ENCODE peak calls at places on chromosomes 7 and 10, in seven cellular contexts. C, B, Y, W, K, A and P are unnamed samples.

GRCh38 chr10:60960913-60961312 is 16.9 kb upstream of the RHOBTB1 start:
- DNase-seq in C (no peak), B (no peak), Y (no peak), W (no peak), K (no peak), A (no peak), P (no peak)

GRCh38 chr10:57905866-57906265 is 361.8 kb downstream of the IPMK start:
- DNase-seq in C (no peak), B (no peak), Y (no peak), W (no peak), K (no peak), A (no peak), P (no peak)

GRCh38 chr10:47047127-47047504 is 135.9 kb downstream of the PTPN20 start:
- DNase-seq in C (no peak), B (no peak), Y (no peak), W (no peak), K (no peak), A (peak), P (peak)

GRCh38 chr10:49534670-49535381 is 4.1 kb downstream of the ERCC6 start:
- DNase-seq in C (peak), B (no peak), Y (no peak), W (no peak), K (no peak), A (no peak), P (no peak)

GRCh38 chr10:76869931-76870330 is 767.7 kb downstream of the KCNMA1 start:
- DNase-seq in C (no peak), B (no peak), Y (no peak), W (peak), K (no peak), A (no peak), P (no peak)

GRCh38 chr7:11935905-11936304 is 103.9 kb upstream of the THSD7A start:
- DNase-seq in C (no peak), B (no peak), Y (no peak), W (no peak), K (no peak), A (no peak), P (no peak)

GRCh38 chr10:74289956-74290355 is 138.9 kb downstream of the ADK start:
- DNase-seq in C (peak), B (no peak), Y (no peak), W (no peak), K (no peak), A (no peak), P (no peak)

GRCh38 chr7:137032436-137032835 is 164.0 kb downstream of the CHRM2 start:
- DNase-seq in C (peak), B (no peak), Y (no peak), W (no peak), K (no peak), A (no peak), P (no peak)

GRCh38 chr7:44674381-44674780 is 68.0 kb downstream of the OGDH start:
- DNase-seq in C (no peak), B (no peak), Y (no peak), W (no peak), K (no peak), A (peak), P (no peak)

GRCh38 chr7:107579881-107580715 is at the start of gene BCAP29:
- DNase-seq in C (peak), B (no peak), Y (peak), W (peak), K (peak), A (peak), P (peak)

GRCh38 chr7:151704969-151705743 is 171.8 kb downstream of the PRKAG2 start:
- DNase-seq in C (no peak), B (no peak), Y (no peak), W (no peak), K (no peak), A (no peak), P (no peak)

GRCh38 chr7:33771422-33771821 is 133.9 kb upstream of the BMPER start:
- DNase-seq in C (no peak), B (no peak), Y (no peak), W (no peak), K (no peak), A (no peak), P (no peak)

GRCh38 chr10:7184660-7185366 is 226.0 kb downstream of the SFMBT2 start:
- DNase-seq in C (no peak), B (no peak), Y (no peak), W (no peak), K (no peak), A (no peak), P (no peak)

GRCh38 chr10:17077251-17077904 is 52.2 kb downstream of the CUBN start:
- DNase-seq in C (no peak), B (no peak), Y (no peak), W (no peak), K (no peak), A (no peak), P (no peak)

GRCh38 chr10:30197186-30197585 is 137.8 kb upstream of the JCAD start:
- DNase-seq in C (no peak), B (no peak), Y (no peak), W (no peak), K (no peak), A (no peak), P (no peak)

GRCh38 chr7:25624001-25624400 is 395.7 kb upstream of the NPVF start:
- DNase-seq in C (no peak), B (no peak), Y (no peak), W (no peak), K (no peak), A (no peak), P (no peak)

GRCh38 chr10:80136134-80136571 is 3.6 kb downstream of the PLAC9 start:
- DNase-seq in C (peak), B (peak), Y (no peak), W (peak), K (peak), A (peak), P (peak)

GRCh38 chr7:129825005-129825553 is 127.7 kb downstream of the UBE2H start:
- DNase-seq in C (no peak), B (no peak), Y (peak), W (peak), K (peak), A (peak), P (peak)
- H3K27ac ChIP-seq in C (peak), B (peak), Y (no peak), W (peak), K (peak), A (no peak), P (peak)

GRCh38 chr10:3339531-3339950 is 167.0 kb upstream of the PITRM1 start:
- DNase-seq in C (peak), B (no peak), Y (no peak), W (no peak), K (no peak), A (no peak), P (no peak)
- H3K27ac ChIP-seq in C (no peak), B (no peak), Y (no peak), W (no peak), K (no peak), A (no peak), P (no peak)

GRCh38 chr10:132450825-132451505 is 54.0 kb downstream of the PWWP2B start:
- DNase-seq in C (no peak), B (no peak), Y (no peak), W (peak), K (no peak), A (no peak), P (no peak)

GRCh38 chr10:132451506-132452215 is 54.7 kb downstream of the PWWP2B start:
- DNase-seq in C (no peak), B (no peak), Y (no peak), W (peak), K (no peak), A (no peak), P (no peak)

GRCh38 chr10:132453470-132453861 is 56.5 kb downstream of the PWWP2B start:
- DNase-seq in C (no peak), B (no peak), Y (no peak), W (no peak), K (no peak), A (no peak), P (no peak)

GRCh38 chr10:132452651-132453469 is 55.9 kb downstream of the PWWP2B start:
- DNase-seq in C (peak), B (peak), Y (no peak), W (peak), K (peak), A (no peak), P (peak)

DNA sequence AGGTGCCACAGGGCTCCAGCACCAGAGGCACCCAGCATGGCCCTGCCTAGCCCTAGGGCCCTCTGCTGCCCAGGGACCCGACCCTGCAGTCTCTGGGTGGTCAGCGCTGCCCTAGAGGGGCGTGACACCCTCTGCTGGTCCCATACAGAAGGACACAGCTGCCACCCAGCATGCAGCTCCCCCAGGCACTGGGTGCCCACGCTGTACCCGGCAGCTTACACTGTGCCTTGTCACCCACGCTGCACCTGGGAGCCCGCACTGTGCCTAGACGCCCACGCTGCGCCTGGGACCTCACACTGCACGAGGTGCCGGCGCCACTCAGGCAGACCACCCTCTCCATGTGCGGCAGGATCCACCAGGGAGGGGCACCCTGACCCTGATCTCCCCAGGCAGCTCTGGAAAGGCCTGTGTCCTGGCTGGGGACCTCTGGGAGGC is 55.2 kb downstream of the PWWP2B start:
- DNase-seq in C (no peak), B (no peak), Y (no peak), W (peak), K (no peak), A (no peak), P (no peak)
- H3K27ac ChIP-seq in C (no peak), B (no peak), Y (no peak), W (peak), K (no peak), A (no peak), P (peak)

GRCh38 chr10:124639206-124639605 is 105.0 kb downstream of the FAM53B start:
- DNase-seq in C (no peak), B (no peak), Y (no peak), W (peak), K (no peak), A (no peak), P (no peak)

GRCh38 chr10:124637746-124638145 is 106.4 kb downstream of the FAM53B start:
- DNase-seq in C (no peak), B (no peak), Y (no peak), W (peak), K (no peak), A (no peak), P (no peak)

GRCh38 chr10:124639646-124640045 is 104.5 kb downstream of the FAM53B start:
- DNase-seq in C (no peak), B (no peak), Y (no peak), W (peak), K (no peak), A (no peak), P (no peak)

GRCh38 chr10:124636271-124636993 is 107.7 kb downstream of the FAM53B start:
- DNase-seq in C (no peak), B (no peak), Y (no peak), W (peak), K (no peak), A (no peak), P (no peak)

GRCh38 chr10:124637091-124637700 is 107.0 kb downstream of the FAM53B start:
- DNase-seq in C (no peak), B (no peak), Y (no peak), W (peak), K (no peak), A (no peak), P (no peak)
- H3K27ac ChIP-seq in C (no peak), B (no peak), Y (no peak), W (peak), K (no peak), A (no peak), P (no peak)

GRCh38 chr7:27103489-27104226 is 1.2 kb upstream of the HOXA2 start:
- DNase-seq in C (peak), B (no peak), Y (no peak), W (no peak), K (no peak), A (no peak), P (no peak)

GRCh38 chr7:27102578-27103442 is at the start of gene HOXA2:
- DNase-seq in C (peak), B (no peak), Y (no peak), W (no peak), K (no peak), A (no peak), P (no peak)

GRCh38 chr7:27101188-27101905 is 1.1 kb downstream of the HOXA2 start:
- DNase-seq in C (peak), B (no peak), Y (no peak), W (no peak), K (no peak), A (no peak), P (no peak)

GRCh38 chr7:27100601-27101187 is 1.8 kb downstream of the HOXA2 start:
- DNase-seq in C (peak), B (no peak), Y (no peak), W (no peak), K (no peak), A (no peak), P (no peak)

GRCh38 chr7:27101906-27102577 is 441 bp downstream of the HOXA2 start:
- DNase-seq in C (peak), B (no peak), Y (no peak), W (no peak), K (no peak), A (no peak), P (no peak)
- H3K27ac ChIP-seq in C (peak), B (peak), Y (no peak), W (no peak), K (no peak), A (peak), P (peak)

DNA sequence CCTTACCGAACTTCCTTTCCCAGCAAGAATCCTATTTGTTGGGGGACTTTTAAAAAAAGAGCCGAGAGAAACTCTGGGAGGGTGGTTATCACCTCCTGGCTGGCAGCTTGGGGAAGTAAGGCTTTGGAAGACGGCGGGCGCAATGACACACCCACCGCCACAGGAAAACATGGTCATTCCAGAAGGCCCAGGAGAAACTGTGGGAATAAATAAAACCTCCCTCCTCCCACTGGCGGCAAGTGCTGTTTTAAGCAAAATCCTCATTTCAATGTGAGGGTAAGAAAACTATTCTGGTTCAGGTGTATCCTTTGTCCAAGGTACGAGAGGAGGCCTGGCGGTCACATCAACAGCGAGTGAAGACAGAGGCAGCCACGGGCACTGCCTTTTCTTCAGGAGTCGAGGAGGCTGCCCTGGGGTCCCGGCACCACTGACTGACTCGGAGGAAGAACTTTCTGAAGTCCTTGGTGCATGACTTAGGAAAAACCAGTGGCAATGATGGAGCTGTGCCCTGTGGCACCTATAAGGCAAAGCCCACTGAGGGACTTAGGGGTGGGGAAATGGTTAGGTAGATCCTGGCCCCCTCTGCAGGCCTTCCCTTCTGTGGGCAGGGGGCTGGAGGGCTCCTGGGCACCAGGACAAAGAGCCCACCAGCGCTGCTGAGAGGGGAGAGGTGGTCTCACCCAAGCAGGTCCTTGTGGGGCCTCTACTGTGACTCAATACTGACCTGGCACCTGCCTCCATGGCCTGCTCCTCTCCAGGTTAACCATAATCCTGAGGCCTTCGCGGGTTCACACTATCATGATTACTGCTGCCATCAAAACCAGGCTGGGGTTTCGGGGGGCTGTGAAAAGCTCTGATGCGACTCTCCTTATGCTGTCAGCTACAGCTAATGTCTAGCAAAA is 21.4 kb downstream of the DNAJB12 start:
- DNase-seq in C (no peak), B (no peak), Y (no peak), W (no peak), K (no peak), A (no peak), P (peak)
- H3K27ac ChIP-seq in C (no peak), B (no peak), Y (no peak), W (peak), K (peak), A (peak), P (peak)

GRCh38 chr10:102604379-102604960 is 39.8 kb upstream of the TRIM8 start:
- DNase-seq in C (peak), B (peak), Y (no peak), W (no peak), K (no peak), A (no peak), P (no peak)

GRCh38 chr10:102608487-102608886 is 35.8 kb upstream of the TRIM8 start:
- DNase-seq in C (no peak), B (no peak), Y (no peak), W (no peak), K (no peak), A (no peak), P (no peak)

GRCh38 chr10:102602272-102603045 is 41.8 kb upstream of the TRIM8 start:
- DNase-seq in C (no peak), B (no peak), Y (no peak), W (no peak), K (peak), A (no peak), P (no peak)

GRCh38 chr10:102603946-102604345 is 40.3 kb upstream of the TRIM8 start:
- DNase-seq in C (no peak), B (no peak), Y (no peak), W (no peak), K (no peak), A (no peak), P (no peak)

GRCh38 chr10:102605712-102606111 is 38.6 kb upstream of the TRIM8 start:
- DNase-seq in C (peak), B (no peak), Y (no peak), W (no peak), K (no peak), A (no peak), P (no peak)
- H3K27ac ChIP-seq in C (no peak), B (no peak), Y (no peak), W (no peak), K (no peak), A (no peak), P (no peak)

GRCh38 chr7:150382844-150383225 is 3.7 kb downstream of the ZNF775 start:
- DNase-seq in C (no peak), B (no peak), Y (no peak), W (no peak), K (no peak), A (no peak), P (no peak)
- H3K27ac ChIP-seq in C (no peak), B (no peak), Y (peak), W (no peak), K (no peak), A (no peak), P (no peak)